ENCODE peak calls at places on chromosomes 7 and 10, in five cellular contexts. Q is mesothelial cell of epicardium, W is nephron progenitor cell, F is IMR-90, V is A549. U is an unnamed sample.
A peak's percentile ranks its signal among the peaks of the same experiment; 100 is the strongest.

GRCh38 chr10:100485841-100486495 is 23.2 kb downstream of the WNT8B start:
- DNase-seq in Q (no peak), W (no peak), F (no peak), V (no peak), U (no peak)

GRCh38 chr10:34791947-34792346 is 23.1 kb downstream of the PARD3 start:
- DNase-seq in Q (no peak), W (no peak), F (no peak), V (no peak), U (no peak)

GRCh38 chr7:33813331-33813730 is 92.0 kb upstream of the BMPER start:
- DNase-seq in Q (no peak), W (no peak), F (no peak), V (no peak), U (no peak)

GRCh38 chr7:76089865-76090495 is 42.1 kb downstream of the MDH2 start:
- DNase-seq in Q (no peak), W (no peak), F (no peak), V (no peak), U (no peak)

GRCh38 chr10:58027431-58027830 is 240.3 kb downstream of the IPMK start:
- DNase-seq in Q (no peak), W (no peak), F (peak; percentile 22), V (no peak), U (no peak)

GRCh38 chr7:100122067-100122466 is 2.6 kb downstream of the CNPY4 start:
- DNase-seq in Q (no peak), W (no peak), F (no peak), V (no peak), U (no peak)

GRCh38 chr7:151595702-151596340 is 76.1 kb upstream of the RHEB start:
- DNase-seq in Q (no peak), W (no peak), F (no peak), V (no peak), U (no peak)

GRCh38 chr7:151429555-151430331 is 10.2 kb downstream of the CRYGN start:
- DNase-seq in Q (no peak), W (no peak), F (peak; percentile 7), V (peak; percentile 36), U (no peak)

GRCh38 chr10:32150532-32151101 is 94.4 kb upstream of the KIF5B start:
- DNase-seq in Q (no peak), W (no peak), F (no peak), V (no peak), U (no peak)

GRCh38 chr10:64682043-64682442 is 1160.8 kb downstream of the REEP3 start:
- DNase-seq in Q (no peak), W (no peak), F (no peak), V (no peak), U (no peak)

GRCh38 chr10:46106410-46107255 is 60.6 kb upstream of the MSMB start:
- DNase-seq in Q (no peak), W (peak; percentile 75), F (peak; percentile 12), V (peak; percentile 61), U (peak; percentile 45)

GRCh38 chr7:152462995-152463713 is 27.4 kb upstream of the KMT2C start:
- DNase-seq in Q (no peak), W (peak; percentile 66), F (peak; percentile 55), V (no peak), U (no peak)

GRCh38 chr7:44141221-44141850 is at the start of gene MYL7:
- DNase-seq in Q (no peak), W (no peak), F (no peak), V (no peak), U (no peak)

GRCh38 chr7:141071855-141072547 is 1.9 kb upstream of the TMEM178B start:
- DNase-seq in Q (no peak), W (no peak), F (no peak), V (peak; percentile 13), U (no peak)

GRCh38 chr7:49866910-49867309 is 93.5 kb downstream of the VWC2 start:
- DNase-seq in Q (no peak), W (no peak), F (no peak), V (no peak), U (no peak)

GRCh38 chr10:32332299-32332750 is 14.6 kb downstream of the EPC1 start:
- DNase-seq in Q (no peak), W (no peak), F (peak; percentile 25), V (no peak), U (no peak)

GRCh38 chr7:27185013-27185707 is at the start of gene HOXA11:
- DNase-seq in Q (no peak), W (peak; percentile 40), F (peak; percentile 20), V (no peak), U (no peak)

GRCh38 chr10:4234661-4235060 is 449.7 kb upstream of the KLF6 start:
- DNase-seq in Q (no peak), W (no peak), F (peak; percentile 21), V (no peak), U (no peak)

GRCh38 chr7:100642534-100642907 is 1.2 kb upstream of the TFR2 start:
- DNase-seq in Q (no peak), W (peak; percentile 27), F (no peak), V (peak; percentile 42), U (no peak)

GRCh38 chr7:36957620-36958019 is 233.3 kb upstream of the AOAH start:
- DNase-seq in Q (no peak), W (no peak), F (no peak), V (no peak), U (no peak)

GRCh38 chr7:134991469-134992339 is 5.4 kb downstream of the AGBL3 start:
- DNase-seq in Q (no peak), W (no peak), F (no peak), V (no peak), U (no peak)

GRCh38 chr7:85750454-85750949 is 563.6 kb upstream of the SEMA3D start:
- DNase-seq in Q (no peak), W (peak; percentile 57), F (peak; percentile 37), V (no peak), U (no peak)

GRCh38 chr7:103630318-103630717 is 184.3 kb upstream of the SLC26A5 start:
- DNase-seq in Q (no peak), W (no peak), F (peak; percentile 60), V (no peak), U (no peak)

GRCh38 chr7:112010994-112011393 is 195.2 kb downstream of the DOCK4 start:
- DNase-seq in Q (no peak), W (no peak), F (no peak), V (no peak), U (no peak)

GRCh38 chr7:79495544-79496272 is 42.2 kb upstream of the MAGI2 start:
- DNase-seq in Q (no peak), W (no peak), F (peak; percentile 89), V (no peak), U (no peak)

GRCh38 chr10:67079126-67079525 is 153.3 kb downstream of the LRRTM3 start:
- DNase-seq in Q (peak; percentile 32), W (no peak), F (no peak), V (no peak), U (no peak)

GRCh38 chr7:128827971-128828711 is 2.1 kb upstream of the FLNC start:
- DNase-seq in Q (no peak), W (peak; percentile 12), F (peak; percentile 88), V (no peak), U (no peak)

GRCh38 chr7:57423768-57424167 is 26.2 kb upstream of the ZNF716 start:
- DNase-seq in Q (no peak), W (no peak), F (no peak), V (no peak), U (no peak)
- TF ChIP-seq CTCF in Q (no peak), W (no peak), F (no peak), V (no peak), U (no peak)

GRCh38 chr10:50416181-50416824 is 165.0 kb upstream of the ASAH2 start:
- DNase-seq in Q (no peak), W (no peak), F (peak; percentile 24), V (peak; percentile 19), U (no peak)
- TF ChIP-seq CTCF in Q (no peak), W (no peak), F (peak; percentile 21), V (no peak), U (no peak)

GRCh38 chr10:24556137-24556536 is 167.6 kb downstream of the ARHGAP21 start:
- DNase-seq in Q (no peak), W (no peak), F (no peak), V (no peak), U (no peak)

GRCh38 chr10:24554036-24554435 is 169.7 kb downstream of the ARHGAP21 start:
- DNase-seq in Q (no peak), W (no peak), F (no peak), V (no peak), U (no peak)

GRCh38 chr10:24553051-24553612 is 170.6 kb downstream of the ARHGAP21 start:
- DNase-seq in Q (no peak), W (no peak), F (no peak), V (no peak), U (no peak)

GRCh38 chr10:24561453-24561852 is 162.2 kb downstream of the ARHGAP21 start:
- DNase-seq in Q (no peak), W (no peak), F (peak; percentile 4), V (no peak), U (no peak)

DNA sequence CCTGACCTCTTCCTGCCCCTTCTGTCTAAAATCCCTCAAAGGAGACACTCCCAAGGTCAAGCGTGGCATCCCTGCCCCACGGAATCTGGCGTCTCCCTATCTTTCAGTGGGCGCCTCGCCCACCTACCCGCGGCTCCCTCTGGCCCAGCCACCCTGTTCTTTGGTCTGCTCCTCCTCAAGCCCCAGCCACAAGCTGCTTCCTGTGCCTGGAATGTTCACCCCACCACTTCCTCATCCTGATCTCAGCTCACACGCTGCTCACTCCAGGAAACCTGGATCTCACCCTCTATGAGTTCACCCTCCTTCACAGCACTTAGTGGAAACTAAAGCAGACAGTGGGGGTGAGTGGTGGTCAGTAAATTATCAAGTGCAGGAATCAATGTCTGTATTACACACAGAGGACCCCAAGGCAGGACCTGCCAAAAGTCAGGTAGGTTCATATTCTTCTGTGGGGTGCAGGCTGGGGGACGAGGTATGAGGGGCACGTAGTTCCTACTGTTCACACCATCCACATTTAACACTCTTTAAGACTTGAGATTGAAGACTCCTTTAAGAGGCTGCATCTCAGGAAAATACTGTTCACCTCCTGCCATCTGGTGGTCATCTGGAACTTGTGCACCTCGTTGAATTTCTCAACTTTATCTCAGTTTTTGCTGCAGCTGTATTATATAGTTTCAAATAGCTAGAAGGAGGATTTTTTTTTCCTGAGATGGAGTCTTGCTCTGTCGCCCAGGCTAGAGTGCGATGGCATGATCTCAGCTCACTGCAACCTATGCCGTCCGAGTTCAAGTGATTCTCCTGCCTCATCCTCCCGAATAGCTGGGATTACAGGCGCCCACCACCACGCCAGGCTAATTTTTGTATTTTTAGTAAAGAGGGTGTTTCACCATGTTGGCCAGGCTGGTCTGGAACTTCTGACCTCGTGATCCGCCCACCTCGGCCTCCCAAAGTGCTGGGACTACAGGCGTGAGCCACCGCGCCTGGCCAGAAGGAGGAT is 166.6 kb downstream of the ARHGAP21 start:
- DNase-seq in Q (no peak), W (peak; percentile 51), F (peak; percentile 79), V (peak; percentile 44), U (no peak)
- TF ChIP-seq CTCF in Q (peak; percentile 89), W (peak; percentile 78), F (peak; percentile 75), V (peak; percentile 74), U (peak; percentile 84)

GRCh38 chr7:42409296-42409695 is 172.3 kb upstream of the GLI3 start:
- DNase-seq in Q (no peak), W (no peak), F (no peak), V (no peak), U (no peak)
- TF ChIP-seq CTCF in Q (no peak), W (no peak), F (no peak), V (no peak), U (no peak)